ENCODE peak calls at places on chromosome 19, in four cellular contexts. J is WTC11, W is K562, D is HepG2. Q is an unnamed sample.

GRCh38 chr19:10553943-10554381 is 10.3 kb downstream of the ATG4D start:
- DNase-seq in J (no peak), W (no peak), D (no peak), Q (peak; percentile 55)

GRCh38 chr19:1467512-1468273 is 11.3 kb downstream of the C19orf25 start:
- DNase-seq in J (peak; percentile 44), W (no peak), D (no peak), Q (no peak)

GRCh38 chr19:16325161-16325527 is 518 bp downstream of the KLF2 start:
- DNase-seq in J (peak; percentile 54), W (peak; percentile 55), D (no peak), Q (no peak)

GRCh38 chr19:18648971-18649310 is 12.1 kb downstream of the KLHL26 start:
- DNase-seq in J (no peak), W (no peak), D (no peak), Q (no peak)

GRCh38 chr19:20238025-20238623 is 71.1 kb downstream of the ZNF486 start:
- DNase-seq in J (peak; percentile 97), W (peak; percentile 75), D (no peak), Q (peak; percentile 0)

GRCh38 chr19:1259206-1259872 is 9.8 kb upstream of the CIRBP start:
- DNase-seq in J (peak; percentile 74), W (peak; percentile 79), D (peak; percentile 86), Q (peak; percentile 73)

GRCh38 chr19:33290082-33290815 is 12.1 kb downstream of the CEBPA start:
- DNase-seq in J (no peak), W (no peak), D (no peak), Q (no peak)

GRCh38 chr19:35975608-35976214 is 19.3 kb upstream of the SDHAF1 start:
- DNase-seq in J (peak; percentile 49), W (peak; percentile 45), D (no peak), Q (no peak)

GRCh38 chr19:16185925-16186234 is 670 bp downstream of the FAM32A start:
- DNase-seq in J (no peak), W (no peak), D (peak; percentile 39), Q (no peak)

GRCh38 chr19:33335446-33335845 is 33.1 kb upstream of the CEBPA start:
- DNase-seq in J (no peak), W (no peak), D (no peak), Q (no peak)

GRCh38 chr19:7492142-7493055 is 3.6 kb upstream of the PEX11G start:
- DNase-seq in J (no peak), W (no peak), D (no peak), Q (no peak)

GRCh38 chr19:8004723-8005513 is 523 bp downstream of the ELAVL1 start:
- DNase-seq in J (no peak), W (peak; percentile 38), D (no peak), Q (no peak)

GRCh38 chr19:13817018-13817614 is 21.9 kb downstream of the ZSWIM4 start:
- DNase-seq in J (peak; percentile 100), W (peak; percentile 93), D (no peak), Q (no peak)

GRCh38 chr19:35142531-35143230 is 374 bp upstream of the FXYD7 start:
- DNase-seq in J (peak; percentile 80), W (peak; percentile 82), D (no peak), Q (no peak)

GRCh38 chr19:18251587-18252369 is 22.5 kb downstream of the IQCN start:
- DNase-seq in J (peak; percentile 93), W (peak; percentile 84), D (peak; percentile 56), Q (peak; percentile 40)

GRCh38 chr19:55454787-55455243 is 6.6 kb downstream of the ISOC2 start:
- DNase-seq in J (peak; percentile 83), W (peak; percentile 77), D (peak; percentile 34), Q (no peak)

GRCh38 chr19:19580417-19580816 is 38.1 kb downstream of the PBX4 start:
- DNase-seq in J (no peak), W (no peak), D (no peak), Q (no peak)

GRCh38 chr19:10747271-10747670 is 29.4 kb downstream of the DNM2 start:
- DNase-seq in J (no peak), W (no peak), D (no peak), Q (no peak)

GRCh38 chr19:38892841-38893240 is 6.6 kb downstream of the SIRT2 start:
- DNase-seq in J (no peak), W (no peak), D (no peak), Q (no peak)

GRCh38 chr19:14425696-14426138 is 6.6 kb upstream of the DDX39A start:
- DNase-seq in J (no peak), W (peak; percentile 79), D (no peak), Q (no peak)

GRCh38 chr19:12937243-12938053 is 961 bp upstream of the CALR start:
- DNase-seq in J (peak; percentile 58), W (no peak), D (peak; percentile 43), Q (no peak)

GRCh38 chr19:28914173-28914572 is 298.8 kb downstream of the UQCRFS1 start:
- DNase-seq in J (no peak), W (no peak), D (no peak), Q (no peak)

GRCh38 chr19:4988770-4989251 is 19.9 kb downstream of the KDM4B start:
- DNase-seq in J (no peak), W (no peak), D (no peak), Q (no peak)

GRCh38 chr19:1474765-1475351 is 4.2 kb downstream of the C19orf25 start:
- DNase-seq in J (no peak), W (no peak), D (no peak), Q (no peak)

GRCh38 chr19:29302002-29302928 is 89.3 kb upstream of the UQCRFS1 start:
- DNase-seq in J (no peak), W (no peak), D (no peak), Q (no peak)

GRCh38 chr19:49363265-49364082 is at the start of gene DKKL1:
- DNase-seq in J (peak; percentile 100), W (peak; percentile 99), D (peak; percentile 96), Q (peak; percentile 33)

GRCh38 chr19:7860902-7861618 is 13.1 kb downstream of the PRR36 start:
- DNase-seq in J (no peak), W (no peak), D (no peak), Q (no peak)

GRCh38 chr19:18057557-18057956 is 29.2 kb downstream of the IL12RB1 start:
- DNase-seq in J (no peak), W (no peak), D (no peak), Q (no peak)

GRCh38 chr19:9966448-9966847 is 30.1 kb upstream of the OLFM2 start:
- DNase-seq in J (peak; percentile 82), W (no peak), D (no peak), Q (no peak)

DNA sequence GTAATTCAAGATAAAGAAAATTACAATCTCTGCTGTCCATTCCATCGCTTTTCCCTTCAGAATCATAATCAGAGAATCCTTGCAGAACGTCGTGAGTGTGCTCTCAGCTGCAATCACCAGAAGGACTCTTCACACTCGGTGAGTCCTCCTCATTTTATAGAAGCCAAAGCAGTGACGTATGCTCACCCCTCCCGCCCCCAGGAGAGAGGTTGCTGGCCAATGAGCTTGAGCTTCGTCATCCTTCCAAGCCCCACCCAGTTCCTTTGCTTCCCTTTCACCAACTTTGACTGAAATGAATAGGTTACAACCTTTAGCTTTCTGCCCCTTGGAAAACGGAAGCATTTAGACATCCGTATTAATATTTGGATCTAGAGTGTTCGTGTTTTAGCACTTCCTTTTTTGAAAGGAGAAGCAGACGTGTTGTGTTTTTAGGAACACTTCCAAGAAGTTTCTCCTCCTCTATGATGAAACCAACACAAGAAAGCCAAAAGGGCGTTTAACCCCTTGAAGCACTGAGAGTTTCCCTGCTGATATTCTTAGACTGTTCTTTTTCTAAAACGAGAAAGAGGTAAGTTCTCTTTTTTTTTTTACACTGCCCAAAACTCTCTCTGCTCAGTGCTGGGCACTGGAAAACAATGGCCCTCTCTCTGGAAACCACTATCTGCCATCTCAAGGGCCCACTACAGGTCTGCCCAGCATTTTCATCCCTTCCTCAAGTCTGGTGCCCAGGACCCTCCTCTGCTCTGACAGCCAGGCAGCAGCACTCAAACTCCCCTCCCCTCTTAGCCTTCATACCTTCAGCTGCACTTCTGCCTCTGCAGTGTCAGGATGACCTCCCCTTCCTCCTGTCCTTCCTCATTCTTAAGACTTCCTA is 44.3 kb upstream of the CEACAM21 start:
- DNase-seq in J (no peak), W (peak; percentile 72), D (no peak), Q (no peak)
- TF ChIP-seq SP1 in J (no peak), W (no peak), D (no peak), Q (peak; percentile 57)

DNA sequence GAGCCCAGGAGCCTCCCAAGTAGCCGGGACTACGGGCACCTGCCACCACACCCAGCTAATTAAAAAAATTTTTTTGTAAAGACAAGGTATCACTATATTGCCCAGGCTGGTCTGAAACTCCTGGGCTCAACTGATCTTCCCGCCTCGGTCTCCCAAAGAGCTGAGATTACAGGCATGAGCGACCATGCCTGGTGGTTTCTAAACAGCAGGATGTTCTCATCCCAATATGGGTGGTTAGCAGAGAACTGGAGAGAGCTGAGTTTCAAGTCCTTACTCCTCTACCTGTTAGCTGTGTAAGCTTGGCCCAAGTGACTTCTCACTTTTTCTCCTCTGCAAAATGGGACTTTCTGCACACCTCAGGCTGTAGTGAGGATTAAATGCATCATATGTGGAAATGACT is 8.0 kb downstream of the TMEM91 start:
- DNase-seq in J (no peak), W (no peak), D (no peak), Q (no peak)
- TF ChIP-seq NR2C2 in J (no peak), W (no peak), D (no peak), Q (no peak)

GRCh38 chr19:6213266-6213595 is 66.5 kb downstream of the MLLT1 start:
- DNase-seq in J (no peak), W (no peak), D (no peak), Q (no peak)
- TF ChIP-seq SP1 in J (no peak), W (no peak), D (no peak), Q (no peak)

DNA sequence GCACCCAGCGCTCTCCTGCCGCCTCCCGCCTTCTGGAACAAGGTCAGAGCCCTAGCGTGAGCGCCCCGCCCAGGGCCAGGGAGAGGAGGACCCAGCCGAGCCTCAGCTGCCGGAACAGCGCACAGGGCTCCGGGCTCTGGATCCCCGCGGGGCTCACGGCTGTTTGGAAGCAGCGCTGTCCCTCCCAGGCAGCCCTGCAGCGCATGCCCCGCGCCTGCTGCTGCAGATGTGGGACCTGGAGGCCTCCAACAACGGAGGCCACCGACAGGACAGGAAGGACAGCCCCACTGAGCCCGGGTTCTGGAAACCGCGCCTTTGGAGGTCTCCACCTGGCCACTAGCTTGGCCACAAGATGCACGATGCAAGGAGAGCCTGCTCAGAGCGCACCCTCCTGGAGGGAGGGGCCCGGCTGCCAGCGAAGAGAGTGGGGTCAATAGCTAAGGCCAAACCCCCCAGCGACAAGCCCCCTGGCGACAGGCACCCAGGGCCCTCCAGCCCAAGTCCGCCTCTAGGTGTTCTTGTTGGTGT is 12.6 kb downstream of the ZSCAN18 start:
- DNase-seq in J (no peak), W (no peak), D (no peak), Q (no peak)
- TF ChIP-seq NR2C2 in J (no peak), W (no peak), D (no peak), Q (no peak)

GRCh38 chr19:43300876-43301765 is 31.8 kb upstream of the PSG9 start:
- DNase-seq in J (no peak), W (no peak), D (no peak), Q (no peak)

GRCh38 chr19:43305642-43306041 is 36.3 kb upstream of the PSG9 start:
- DNase-seq in J (no peak), W (peak; percentile 10), D (peak; percentile 17), Q (no peak)

GRCh38 chr19:43306097-43306496 is 36.8 kb upstream of the PSG9 start:
- DNase-seq in J (no peak), W (no peak), D (no peak), Q (no peak)

DNA sequence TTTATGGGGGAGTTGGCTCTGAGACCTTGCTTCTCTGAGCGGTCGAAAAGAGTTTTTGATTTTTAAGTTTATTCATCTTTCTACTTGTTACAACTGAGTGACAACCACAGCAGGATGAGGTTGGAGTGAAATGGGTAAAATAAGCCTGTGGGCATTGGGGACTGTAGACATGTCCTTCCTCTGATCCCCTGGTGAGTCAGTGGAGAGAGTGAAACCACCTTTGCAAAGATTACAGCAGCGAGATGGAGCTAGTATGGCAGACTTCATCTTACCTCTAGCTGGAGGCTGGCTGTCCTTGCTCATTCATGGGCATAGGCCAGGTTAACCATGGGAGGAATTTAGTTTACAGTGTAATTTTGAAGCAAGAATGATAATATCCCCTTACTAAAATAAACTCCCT is 30.9 kb upstream of the PSG9 start:
- DNase-seq in J (no peak), W (no peak), D (no peak), Q (no peak)
- TF ChIP-seq SP1 in J (no peak), W (no peak), D (no peak), Q (no peak)